ENCODE peak calls at places on chromosomes 2 and 18, in five cellular contexts. U, O, Y, F and V are unnamed samples.

GRCh38 chr2:29223851-29224692 is 108.9 kb downstream of the CLIP4 start:
- DNase-seq in U (peak; percentile 6), O (no peak), Y (no peak), F (no peak), V (peak; percentile 52)

GRCh38 chr2:165440367-165440766 is 29.1 kb upstream of the CSRNP3 start:
- DNase-seq in U (peak; percentile 36), O (no peak), Y (no peak), F (no peak), V (no peak)

GRCh38 chr18:48657446-48658120 is 118.8 kb downstream of the CTIF start:
- DNase-seq in U (no peak), O (no peak), Y (no peak), F (no peak), V (no peak)

GRCh38 chr2:219057709-219058540 is 2.8 kb downstream of the IHH start:
- DNase-seq in U (peak; percentile 60), O (peak; percentile 69), Y (peak; percentile 86), F (peak; percentile 74), V (peak; percentile 72)

GRCh38 chr18:55376387-55376786 is 211.6 kb downstream of the TCF4 start:
- DNase-seq in U (no peak), O (no peak), Y (no peak), F (no peak), V (no peak)

GRCh38 chr2:78992451-78992806 is 33.1 kb upstream of the REG3G start:
- DNase-seq in U (peak; percentile 7), O (no peak), Y (no peak), F (no peak), V (peak; percentile 37)

GRCh38 chr18:48949051-48949605 is 1.6 kb downstream of the SMAD7 start:
- DNase-seq in U (peak; percentile 21), O (no peak), Y (no peak), F (no peak), V (peak; percentile 14)

GRCh38 chr2:199459286-199460100 is 1.8 kb upstream of the SATB2 start:
- DNase-seq in U (peak; percentile 93), O (peak; percentile 92), Y (peak; percentile 92), F (peak; percentile 81), V (peak; percentile 88)

GRCh38 chr18:40407913-40408312 is 1547.1 kb upstream of the PIK3C3 start:
- DNase-seq in U (no peak), O (no peak), Y (no peak), F (no peak), V (no peak)

GRCh38 chr18:22676423-22676822 is 256.7 kb upstream of the RBBP8 start:
- DNase-seq in U (no peak), O (no peak), Y (no peak), F (no peak), V (peak; percentile 57)

GRCh38 chr2:127464470-127465257 is 46.4 kb downstream of the PROC start:
- DNase-seq in U (no peak), O (no peak), Y (no peak), F (no peak), V (no peak)

GRCh38 chr2:217731805-217732204 is 271.0 kb downstream of the TNS1 start:
- DNase-seq in U (no peak), O (no peak), Y (no peak), F (no peak), V (no peak)

GRCh38 chr2:31324000-31324633 is 90.2 kb downstream of the EHD3 start:
- DNase-seq in U (peak; percentile 16), O (no peak), Y (no peak), F (no peak), V (peak; percentile 49)

GRCh38 chr2:200587007-200587616 is 1.3 kb downstream of the AOX1 start:
- DNase-seq in U (no peak), O (no peak), Y (no peak), F (no peak), V (no peak)

GRCh38 chr2:28563869-28564268 is 68.0 kb downstream of the PLB1 start:
- DNase-seq in U (no peak), O (no peak), Y (no peak), F (no peak), V (no peak)

GRCh38 chr2:113173563-113174368 is at the start of gene PSD4:
- DNase-seq in U (no peak), O (no peak), Y (peak; percentile 78), F (peak; percentile 91), V (no peak)

GRCh38 chr2:179266271-179266670 is 1.6 kb upstream of the SESTD1 start:
- DNase-seq in U (no peak), O (no peak), Y (no peak), F (no peak), V (no peak)

GRCh38 chr2:94602466-94602865 is 268.8 kb upstream of the TEKT4 start:
- DNase-seq in U (no peak), O (no peak), Y (no peak), F (no peak), V (no peak)

GRCh38 chr2:31729442-31730092 is 148.8 kb upstream of the SRD5A2 start:
- DNase-seq in U (peak; percentile 7), O (no peak), Y (no peak), F (peak; percentile 43), V (peak; percentile 74)

GRCh38 chr2:3464401-3465005 is 54.8 kb downstream of the ADI1 start:
- DNase-seq in U (no peak), O (peak; percentile 13), Y (no peak), F (no peak), V (no peak)

GRCh38 chr2:126370208-126370607 is 285.8 kb upstream of the GYPC start:
- DNase-seq in U (no peak), O (no peak), Y (no peak), F (no peak), V (no peak)

GRCh38 chr2:230777681-230778080 is 65.0 kb downstream of the CAB39 start:
- DNase-seq in U (peak; percentile 77), O (no peak), Y (no peak), F (no peak), V (peak; percentile 84)

GRCh38 chr18:80035997-80036396 is 1.8 kb downstream of the RBFA start:
- DNase-seq in U (no peak), O (no peak), Y (no peak), F (no peak), V (no peak)

GRCh38 chr18:39313992-39314391 is 1748.4 kb upstream of the CELF4 start:
- DNase-seq in U (peak; percentile 10), O (no peak), Y (no peak), F (no peak), V (no peak)

GRCh38 chr2:147843421-147843863 is 1.4 kb upstream of the ACVR2A start:
- DNase-seq in U (no peak), O (no peak), Y (no peak), F (no peak), V (no peak)

GRCh38 chr18:67386028-67386427 is 130.5 kb downstream of the DSEL start:
- DNase-seq in U (peak; percentile 66), O (no peak), Y (no peak), F (no peak), V (peak; percentile 47)

GRCh38 chr2:126860395-126860794 is 38.3 kb upstream of the TEX51 start:
- DNase-seq in U (no peak), O (no peak), Y (no peak), F (no peak), V (no peak)

GRCh38 chr18:42296723-42297122 is 341.7 kb downstream of the PIK3C3 start:
- DNase-seq in U (no peak), O (no peak), Y (no peak), F (no peak), V (no peak)

GRCh38 chr18:78082776-78083175 is 833.1 kb downstream of the GALR1 start:
- DNase-seq in U (no peak), O (no peak), Y (no peak), F (no peak), V (no peak)

GRCh38 chr2:119049968-119050657 is 108.1 kb downstream of the MARCO start:
- DNase-seq in U (no peak), O (no peak), Y (no peak), F (peak; percentile 24), V (no peak)

GRCh38 chr2:177332041-177332991 is 60.3 kb upstream of the AGPS start:
- DNase-seq in U (peak; percentile 87), O (peak; percentile 47), Y (no peak), F (peak; percentile 74), V (peak; percentile 75)

GRCh38 chr18:3453540-3454364 is 3.8 kb downstream of the TGIF1 start:
- DNase-seq in U (peak; percentile 97), O (peak; percentile 60), Y (no peak), F (peak; percentile 45), V (peak; percentile 84)

GRCh38 chr2:108927936-108928659 is 60.9 kb downstream of the EDAR start:
- DNase-seq in U (peak; percentile 51), O (no peak), Y (no peak), F (peak; percentile 32), V (peak; percentile 72)

DNA sequence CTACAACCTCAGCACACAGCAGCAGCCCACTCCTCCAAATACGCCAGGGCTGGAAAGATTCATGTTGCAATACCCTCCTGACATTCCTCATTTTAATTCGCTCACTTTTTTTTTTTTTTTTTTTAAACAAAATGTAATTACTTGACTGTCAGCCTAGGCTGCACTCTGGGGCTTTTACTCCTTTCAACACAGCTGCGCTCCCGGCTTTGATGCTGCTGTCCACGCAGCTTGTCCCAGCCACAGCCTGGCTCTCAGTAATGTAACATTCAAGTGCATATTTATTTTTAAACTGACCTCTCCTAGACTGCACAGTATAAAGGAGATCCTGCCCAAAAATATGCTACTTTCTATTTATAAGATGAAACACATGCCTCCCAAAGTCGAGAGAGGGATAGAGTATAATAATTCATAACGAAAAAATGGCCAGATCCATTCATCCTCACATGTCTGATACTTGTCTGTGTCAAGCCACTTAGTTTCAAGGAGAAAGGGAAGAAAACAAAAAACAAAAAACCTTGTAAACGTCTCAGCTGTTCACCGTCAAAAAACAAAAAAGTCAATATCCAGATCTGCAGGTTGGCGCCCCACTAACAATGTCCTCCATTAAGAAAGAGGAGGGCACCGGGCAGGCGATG is 947 bp downstream of the CDC42EP3 start:
- DNase-seq in U (peak; percentile 49), O (no peak), Y (no peak), F (no peak), V (no peak)
- H3K4me1 ChIP-seq in U (peaks cover 47% of the 10 kb centered on the region), O (no peaks in the 10 kb centered on the region), Y (no peaks in the 10 kb centered on the region), F (peaks cover 54% of the 10 kb centered on the region), V (peaks cover 22% of the 10 kb centered on the region)

DNA sequence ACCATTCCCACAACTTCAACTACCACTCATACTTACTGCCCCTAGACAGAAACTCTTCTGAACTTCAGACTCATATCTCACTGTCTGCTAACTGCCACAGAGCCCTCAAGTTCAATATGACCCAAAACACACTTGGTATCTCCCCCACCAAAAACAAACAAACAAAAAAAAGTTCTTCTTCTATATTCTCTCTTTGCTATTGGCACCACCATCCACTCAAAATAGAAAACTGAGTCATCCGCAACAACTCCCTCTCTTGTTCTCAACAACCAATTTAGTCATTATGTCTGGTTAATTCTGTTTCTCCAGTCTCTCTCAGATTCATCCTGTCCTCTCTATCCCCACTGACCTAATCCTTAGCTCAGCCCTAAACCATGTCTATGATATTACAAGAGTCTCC is 7.2 kb upstream of the DCTN1 start:
- DNase-seq in U (no peak), O (no peak), Y (no peak), F (no peak), V (no peak)
- H3K4me1 ChIP-seq in U (peaks cover 17% of the 10 kb centered on the region), O (no peaks in the 10 kb centered on the region), Y (peaks cover 26% of the 10 kb centered on the region), F (peaks cover 8% of the 10 kb centered on the region), V (peaks cover 25% of the 10 kb centered on the region)

DNA sequence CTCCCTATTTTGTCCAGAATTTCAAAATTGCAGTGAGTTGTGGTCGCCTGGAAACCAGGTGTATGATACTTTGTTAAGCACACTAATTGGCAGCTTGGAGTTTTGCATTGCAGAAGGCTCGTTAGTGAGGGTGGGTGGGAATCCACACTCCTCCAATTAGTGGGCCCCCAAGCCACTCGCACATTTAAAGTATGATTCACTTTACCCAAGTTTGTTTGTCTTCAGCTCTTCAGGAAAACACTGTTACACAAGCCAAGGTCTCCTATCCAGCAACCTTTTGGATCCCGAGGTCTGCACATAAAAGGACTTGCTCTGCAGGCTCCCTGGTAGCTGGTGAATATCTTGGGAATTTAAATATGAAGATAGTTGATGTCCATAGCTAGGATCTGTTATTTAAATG is 66.1 kb downstream of the NPAS2 start:
- DNase-seq in U (peak; percentile 76), O (no peak), Y (no peak), F (no peak), V (no peak)
- H3K4me1 ChIP-seq in U (peaks cover 50% of the 10 kb centered on the region), O (no peaks in the 10 kb centered on the region), Y (peaks cover 17% of the 10 kb centered on the region), F (no peaks in the 10 kb centered on the region), V (peaks cover 49% of the 10 kb centered on the region)

GRCh38 chr2:8379134-8379533 is 302.7 kb upstream of the ID2 start:
- DNase-seq in U (no peak), O (no peak), Y (no peak), F (no peak), V (no peak)
- H3K4me1 ChIP-seq in U (no peaks in the 10 kb centered on the region), O (no peaks in the 10 kb centered on the region), Y (no peaks in the 10 kb centered on the region), F (peaks cover 38% of the 10 kb centered on the region), V (no peaks in the 10 kb centered on the region)